ENCODE peak calls at places on chromosomes 16 and 17, in ten cellular contexts. One of them, this sample, is unnamed. For H3K9me3 and H3K27me3, the result is how much of the 10 kb centered on the place peaks cover.

GRCh38 chr16:57141822-57142631 is 43.8 kb downstream of the PSME3IP1 start:
- DNase-seq in MM.1S: no peak
- DNase-seq in osteoblast: peak
- DNase-seq in heart right ventricle: no peak
- DNase-seq in PC-3: no peak
- DNase-seq in adipocyte: no peak
- DNase-seq in AG04450: no peak
- DNase-seq in IMR-90: no peak
- DNase-seq in effector memory CD4-positive, alpha-beta T cell: no peak
- DNase-seq in BE2C: no peak
- DNase-seq in this sample: no peak

GRCh38 chr17:67458203-67458602 is 81.1 kb downstream of the PITPNC1 start:
- DNase-seq in MM.1S: no peak
- DNase-seq in osteoblast: no peak
- DNase-seq in heart right ventricle: no peak
- DNase-seq in PC-3: no peak
- DNase-seq in adipocyte: no peak
- DNase-seq in AG04450: no peak
- DNase-seq in IMR-90: no peak
- DNase-seq in effector memory CD4-positive, alpha-beta T cell: no peak
- DNase-seq in BE2C: no peak
- DNase-seq in this sample: no peak

GRCh38 chr16:59698341-59698979 is 964.3 kb upstream of the GOT2 start:
- DNase-seq in MM.1S: no peak
- DNase-seq in osteoblast: peak
- DNase-seq in heart right ventricle: no peak
- DNase-seq in PC-3: peak
- DNase-seq in adipocyte: peak
- DNase-seq in AG04450: no peak
- DNase-seq in IMR-90: peak
- DNase-seq in effector memory CD4-positive, alpha-beta T cell: no peak
- DNase-seq in BE2C: no peak
- DNase-seq in this sample: peak

GRCh38 chr17:83203472-83204221 is 124.2 kb downstream of the METRNL start:
- DNase-seq in MM.1S: no peak
- DNase-seq in osteoblast: peak
- DNase-seq in heart right ventricle: no peak
- DNase-seq in PC-3: no peak
- DNase-seq in adipocyte: no peak
- DNase-seq in AG04450: no peak
- DNase-seq in IMR-90: no peak
- DNase-seq in effector memory CD4-positive, alpha-beta T cell: no peak
- DNase-seq in BE2C: peak
- DNase-seq in this sample: peak

GRCh38 chr16:24906199-24906808 is 60.5 kb downstream of the SLC5A11 start:
- DNase-seq in MM.1S: peak
- DNase-seq in osteoblast: peak
- DNase-seq in heart right ventricle: no peak
- DNase-seq in PC-3: peak
- DNase-seq in adipocyte: peak
- DNase-seq in AG04450: no peak
- DNase-seq in IMR-90: peak
- DNase-seq in effector memory CD4-positive, alpha-beta T cell: no peak
- DNase-seq in BE2C: no peak
- DNase-seq in this sample: no peak

GRCh38 chr16:17162560-17162959 is 308.2 kb downstream of the XYLT1 start:
- DNase-seq in MM.1S: no peak
- DNase-seq in osteoblast: no peak
- DNase-seq in heart right ventricle: no peak
- DNase-seq in PC-3: no peak
- DNase-seq in adipocyte: peak
- DNase-seq in AG04450: no peak
- DNase-seq in IMR-90: no peak
- DNase-seq in effector memory CD4-positive, alpha-beta T cell: no peak
- DNase-seq in BE2C: no peak
- DNase-seq in this sample: no peak

GRCh38 chr16:86716649-86717048 is 138.3 kb downstream of the FOXL1 start:
- DNase-seq in MM.1S: no peak
- DNase-seq in osteoblast: no peak
- DNase-seq in heart right ventricle: no peak
- DNase-seq in PC-3: no peak
- DNase-seq in adipocyte: no peak
- DNase-seq in AG04450: no peak
- DNase-seq in IMR-90: no peak
- DNase-seq in effector memory CD4-positive, alpha-beta T cell: no peak
- DNase-seq in BE2C: no peak
- DNase-seq in this sample: no peak

GRCh38 chr17:38798614-38799500 is 499 bp downstream of the PIP4K2B start:
- DNase-seq in MM.1S: peak
- DNase-seq in osteoblast: peak
- DNase-seq in heart right ventricle: peak
- DNase-seq in PC-3: peak
- DNase-seq in adipocyte: peak
- DNase-seq in AG04450: no peak
- DNase-seq in IMR-90: peak
- DNase-seq in effector memory CD4-positive, alpha-beta T cell: peak
- DNase-seq in BE2C: no peak
- DNase-seq in this sample: peak

GRCh38 chr17:3794890-3795757 is 5.9 kb downstream of the ITGAE start:
- DNase-seq in MM.1S: no peak
- DNase-seq in osteoblast: peak
- DNase-seq in heart right ventricle: no peak
- DNase-seq in PC-3: no peak
- DNase-seq in adipocyte: peak
- DNase-seq in AG04450: no peak
- DNase-seq in IMR-90: peak
- DNase-seq in effector memory CD4-positive, alpha-beta T cell: peak
- DNase-seq in BE2C: no peak
- DNase-seq in this sample: no peak

GRCh38 chr17:34312080-34312479 is 7.2 kb upstream of the CCL8 start:
- DNase-seq in MM.1S: no peak
- DNase-seq in osteoblast: no peak
- DNase-seq in heart right ventricle: no peak
- DNase-seq in PC-3: no peak
- DNase-seq in adipocyte: peak
- DNase-seq in AG04450: no peak
- DNase-seq in IMR-90: peak
- DNase-seq in effector memory CD4-positive, alpha-beta T cell: no peak
- DNase-seq in BE2C: no peak
- DNase-seq in this sample: no peak

GRCh38 chr17:30344283-30345088 is 10.6 kb upstream of the TMIGD1 start:
- DNase-seq in MM.1S: no peak
- DNase-seq in osteoblast: no peak
- DNase-seq in heart right ventricle: peak
- DNase-seq in PC-3: peak
- DNase-seq in adipocyte: peak
- DNase-seq in AG04450: no peak
- DNase-seq in IMR-90: peak
- DNase-seq in effector memory CD4-positive, alpha-beta T cell: no peak
- DNase-seq in BE2C: no peak
- DNase-seq in this sample: no peak

GRCh38 chr16:75250089-75250808 is 1.2 kb downstream of the BCAR1 start:
- DNase-seq in MM.1S: no peak
- DNase-seq in osteoblast: peak
- DNase-seq in heart right ventricle: peak
- DNase-seq in PC-3: peak
- DNase-seq in adipocyte: peak
- DNase-seq in AG04450: no peak
- DNase-seq in IMR-90: no peak
- DNase-seq in effector memory CD4-positive, alpha-beta T cell: no peak
- DNase-seq in BE2C: no peak
- DNase-seq in this sample: no peak

GRCh38 chr17:51355314-51356083 is 95.2 kb downstream of the UTP18 start:
- DNase-seq in MM.1S: no peak
- DNase-seq in osteoblast: no peak
- DNase-seq in heart right ventricle: no peak
- DNase-seq in PC-3: no peak
- DNase-seq in adipocyte: peak
- DNase-seq in AG04450: no peak
- DNase-seq in IMR-90: no peak
- DNase-seq in effector memory CD4-positive, alpha-beta T cell: no peak
- DNase-seq in BE2C: peak
- DNase-seq in this sample: no peak

GRCh38 chr17:67365762-67366192 is 600 bp downstream of the PSMD12 start:
- DNase-seq in MM.1S: no peak
- DNase-seq in osteoblast: no peak
- DNase-seq in heart right ventricle: no peak
- DNase-seq in PC-3: peak
- DNase-seq in adipocyte: peak
- DNase-seq in AG04450: no peak
- DNase-seq in IMR-90: peak
- DNase-seq in effector memory CD4-positive, alpha-beta T cell: no peak
- DNase-seq in BE2C: no peak
- DNase-seq in this sample: peak

DNA sequence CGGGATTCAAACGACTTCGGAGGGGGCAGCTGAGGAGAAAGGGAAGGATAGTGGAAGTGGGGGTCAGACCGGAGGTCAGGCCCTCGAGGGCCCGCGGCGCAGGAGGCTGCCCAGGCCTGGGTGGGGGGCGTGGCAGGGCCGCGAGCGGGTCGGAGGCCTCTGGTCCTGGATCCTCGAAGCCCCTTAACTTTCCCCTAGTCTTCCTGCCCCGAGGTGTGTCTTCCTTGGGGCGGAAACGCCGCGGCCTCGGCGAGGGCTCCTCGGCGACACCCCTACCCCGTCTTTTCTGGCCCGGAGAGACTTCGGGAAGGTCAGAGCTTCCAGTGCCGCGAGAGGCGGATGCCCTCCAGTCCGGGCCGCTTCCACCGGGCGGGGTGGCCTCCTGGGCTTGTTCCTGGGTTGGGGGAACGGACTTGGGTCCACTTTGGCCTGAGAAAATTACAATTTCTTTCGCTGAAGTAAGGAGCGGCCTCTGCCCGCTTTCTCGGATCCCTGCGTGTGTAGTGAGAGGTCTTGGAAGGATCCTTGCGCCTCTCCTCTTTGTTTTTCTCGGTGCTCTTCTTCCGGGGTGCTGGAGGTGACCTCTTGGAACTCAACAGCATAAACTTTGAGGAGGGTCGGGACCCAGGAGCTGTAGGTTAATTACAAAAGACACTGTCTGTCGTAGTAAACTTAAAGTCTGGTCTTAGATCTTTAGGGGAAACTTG is 501 bp downstream of the IST1 start:
- DNase-seq in MM.1S: peak
- DNase-seq in osteoblast: no peak
- DNase-seq in heart right ventricle: peak
- DNase-seq in PC-3: peak
- DNase-seq in adipocyte: peak
- DNase-seq in AG04450: no peak
- DNase-seq in IMR-90: peak
- DNase-seq in effector memory CD4-positive, alpha-beta T cell: no peak
- DNase-seq in BE2C: no peak
- DNase-seq in this sample: no peak
- H3K4me3 ChIP-seq in MM.1S: peak
- H3K4me3 ChIP-seq in osteoblast: peak
- H3K4me3 ChIP-seq in heart right ventricle: peak
- H3K4me3 ChIP-seq in PC-3: peak
- H3K4me3 ChIP-seq in adipocyte: peak
- H3K4me3 ChIP-seq in AG04450: peak
- H3K4me3 ChIP-seq in IMR-90: peak
- H3K4me3 ChIP-seq in effector memory CD4-positive, alpha-beta T cell: peak
- H3K4me3 ChIP-seq in BE2C: peak
- H3K4me3 ChIP-seq in this sample: peak

GRCh38 chr16:35573407-35573806 is 2114.0 kb downstream of the TP53TG3F start:
- DNase-seq in MM.1S: no peak
- DNase-seq in osteoblast: no peak
- DNase-seq in heart right ventricle: no peak
- DNase-seq in PC-3: no peak
- DNase-seq in adipocyte: no peak
- DNase-seq in AG04450: no peak
- DNase-seq in IMR-90: no peak
- DNase-seq in effector memory CD4-positive, alpha-beta T cell: no peak
- DNase-seq in BE2C: no peak
- DNase-seq in this sample: no peak
- H3K9me3 ChIP-seq in MM.1S: under half
- H3K9me3 ChIP-seq in osteoblast: under half
- H3K9me3 ChIP-seq in heart right ventricle: under half
- H3K9me3 ChIP-seq in PC-3: under half
- H3K9me3 ChIP-seq in adipocyte: under half
- H3K9me3 ChIP-seq in AG04450: half or more
- H3K9me3 ChIP-seq in IMR-90: under half
- H3K9me3 ChIP-seq in effector memory CD4-positive, alpha-beta T cell: under half
- H3K9me3 ChIP-seq in BE2C: under half
- H3K9me3 ChIP-seq in this sample: under half

GRCh38 chr17:69555056-69555455 is 140.6 kb downstream of the MAP2K6 start:
- DNase-seq in MM.1S: no peak
- DNase-seq in osteoblast: no peak
- DNase-seq in heart right ventricle: no peak
- DNase-seq in PC-3: peak
- DNase-seq in adipocyte: no peak
- DNase-seq in AG04450: no peak
- DNase-seq in IMR-90: no peak
- DNase-seq in effector memory CD4-positive, alpha-beta T cell: no peak
- DNase-seq in BE2C: no peak
- DNase-seq in this sample: no peak

GRCh38 chr17:69551212-69552010 is 136.9 kb downstream of the MAP2K6 start:
- DNase-seq in MM.1S: no peak
- DNase-seq in osteoblast: no peak
- DNase-seq in heart right ventricle: no peak
- DNase-seq in PC-3: peak
- DNase-seq in adipocyte: no peak
- DNase-seq in AG04450: no peak
- DNase-seq in IMR-90: peak
- DNase-seq in effector memory CD4-positive, alpha-beta T cell: no peak
- DNase-seq in BE2C: no peak
- DNase-seq in this sample: no peak

GRCh38 chr17:69547947-69548346 is 133.4 kb downstream of the MAP2K6 start:
- DNase-seq in MM.1S: no peak
- DNase-seq in osteoblast: no peak
- DNase-seq in heart right ventricle: no peak
- DNase-seq in PC-3: no peak
- DNase-seq in adipocyte: no peak
- DNase-seq in AG04450: no peak
- DNase-seq in IMR-90: no peak
- DNase-seq in effector memory CD4-positive, alpha-beta T cell: no peak
- DNase-seq in BE2C: no peak
- DNase-seq in this sample: no peak

GRCh38 chr17:69557339-69557738 is 142.8 kb downstream of the MAP2K6 start:
- DNase-seq in MM.1S: no peak
- DNase-seq in osteoblast: no peak
- DNase-seq in heart right ventricle: no peak
- DNase-seq in PC-3: peak
- DNase-seq in adipocyte: no peak
- DNase-seq in AG04450: no peak
- DNase-seq in IMR-90: no peak
- DNase-seq in effector memory CD4-positive, alpha-beta T cell: no peak
- DNase-seq in BE2C: no peak
- DNase-seq in this sample: no peak

GRCh38 chr17:69552986-69553667 is 138.6 kb downstream of the MAP2K6 start:
- DNase-seq in MM.1S: no peak
- DNase-seq in osteoblast: no peak
- DNase-seq in heart right ventricle: no peak
- DNase-seq in PC-3: no peak
- DNase-seq in adipocyte: no peak
- DNase-seq in AG04450: no peak
- DNase-seq in IMR-90: no peak
- DNase-seq in effector memory CD4-positive, alpha-beta T cell: no peak
- DNase-seq in BE2C: no peak
- DNase-seq in this sample: no peak
- H3K27me3 ChIP-seq in MM.1S: under half
- H3K27me3 ChIP-seq in osteoblast: under half
- H3K27me3 ChIP-seq in heart right ventricle: under half
- H3K27me3 ChIP-seq in PC-3: under half
- H3K27me3 ChIP-seq in adipocyte: under half
- H3K27me3 ChIP-seq in AG04450: under half
- H3K27me3 ChIP-seq in IMR-90: under half
- H3K27me3 ChIP-seq in effector memory CD4-positive, alpha-beta T cell: under half
- H3K27me3 ChIP-seq in BE2C: under half
- H3K27me3 ChIP-seq in this sample: under half

GRCh38 chr16:2033057-2033911 is 6.6 kb downstream of the NHERF2 start:
- DNase-seq in MM.1S: no peak
- DNase-seq in osteoblast: peak
- DNase-seq in heart right ventricle: peak
- DNase-seq in PC-3: peak
- DNase-seq in adipocyte: peak
- DNase-seq in AG04450: no peak
- DNase-seq in IMR-90: peak
- DNase-seq in effector memory CD4-positive, alpha-beta T cell: no peak
- DNase-seq in BE2C: no peak
- DNase-seq in this sample: peak
- H3K4me3 ChIP-seq in MM.1S: no peak
- H3K4me3 ChIP-seq in osteoblast: peak
- H3K4me3 ChIP-seq in heart right ventricle: peak
- H3K4me3 ChIP-seq in PC-3: peak
- H3K4me3 ChIP-seq in adipocyte: peak
- H3K4me3 ChIP-seq in AG04450: peak
- H3K4me3 ChIP-seq in IMR-90: peak
- H3K4me3 ChIP-seq in effector memory CD4-positive, alpha-beta T cell: no peak
- H3K4me3 ChIP-seq in BE2C: no peak
- H3K4me3 ChIP-seq in this sample: peak